ENCODE peak calls at places on chromosomes 7 and 10, in five cellular contexts. K, J, S, Q and T are unnamed samples. For H3K9me3, the result is how much of the 10 kb centered on the place peaks cover.

GRCh38 chr7:3588341-3588740 is 287.3 kb downstream of the SDK1 start:
- DNase-seq in K (no peak), J (no peak), S (no peak), Q (no peak), T (no peak)

GRCh38 chr7:90982228-90982627 is 282.0 kb upstream of the FZD1 start:
- DNase-seq in K (no peak), J (no peak), S (no peak), Q (no peak), T (no peak)

GRCh38 chr10:130820880-130821482 is 490.5 kb downstream of the TCERG1L start:
- DNase-seq in K (no peak), J (no peak), S (no peak), Q (no peak), T (no peak)

GRCh38 chr7:17369686-17370426 is 71.4 kb downstream of the AHR start:
- DNase-seq in K (no peak), J (peak), S (no peak), Q (no peak), T (no peak)

GRCh38 chr10:97069576-97070362 is 116.0 kb downstream of the SLIT1 start:
- DNase-seq in K (no peak), J (no peak), S (no peak), Q (no peak), T (no peak)

GRCh38 chr7:142866361-142867096 is 11.7 kb downstream of the EPHB6 start:
- DNase-seq in K (no peak), J (no peak), S (peak), Q (peak), T (no peak)

GRCh38 chr10:79148452-79149344 is 79.9 kb downstream of the ZMIZ1 start:
- DNase-seq in K (peak), J (no peak), S (no peak), Q (no peak), T (no peak)

GRCh38 chr7:89334785-89335184 is 539.2 kb upstream of the TEX47 start:
- DNase-seq in K (no peak), J (no peak), S (no peak), Q (no peak), T (no peak)

GRCh38 chr10:76024460-76025123 is 593.2 kb downstream of the LRMDA start:
- DNase-seq in K (no peak), J (no peak), S (peak), Q (no peak), T (no peak)

GRCh38 chr10:32446701-32447406 is 914 bp downstream of the CCDC7 start:
- DNase-seq in K (no peak), J (no peak), S (no peak), Q (no peak), T (no peak)

GRCh38 chr10:86899670-86900276 is 57.6 kb downstream of the MMRN2 start:
- DNase-seq in K (no peak), J (no peak), S (no peak), Q (no peak), T (no peak)

GRCh38 chr7:45001138-45001694 is 1.2 kb downstream of the CCM2 start:
- DNase-seq in K (peak), J (no peak), S (no peak), Q (peak), T (peak)

GRCh38 chr7:27689045-27689877 is 26.6 kb upstream of the HIBADH start:
- DNase-seq in K (no peak), J (no peak), S (no peak), Q (peak), T (no peak)

GRCh38 chr7:83876593-83876992 is 227.7 kb upstream of the SEMA3E start:
- DNase-seq in K (no peak), J (no peak), S (no peak), Q (no peak), T (no peak)

GRCh38 chr10:70167246-70167645 is 3.1 kb downstream of the SAR1A start:
- DNase-seq in K (no peak), J (no peak), S (no peak), Q (no peak), T (no peak)

GRCh38 chr10:84766923-84767322 is 438.5 kb downstream of the CCSER2 start:
- DNase-seq in K (no peak), J (no peak), S (peak), Q (no peak), T (no peak)
- TF ChIP-seq CTCF in K (no peak), J (no peak), S (no peak), Q (no peak), T (no peak)

GRCh38 chr10:82340166-82340565 is 465.2 kb downstream of the NRG3 start:
- DNase-seq in K (no peak), J (no peak), S (no peak), Q (no peak), T (no peak)
- H3K9me3 ChIP-seq in K (under half), J (under half), S (under half), Q (under half), T (under half)

GRCh38 chr7:105808703-105809590 is 67.5 kb downstream of the ATXN7L1 start:
- DNase-seq in K (no peak), J (peak), S (no peak), Q (no peak), T (peak)

GRCh38 chr7:105805619-105806018 is 70.8 kb downstream of the ATXN7L1 start:
- DNase-seq in K (no peak), J (no peak), S (peak), Q (peak), T (no peak)

GRCh38 chr7:105807363-105807762 is 69.0 kb downstream of the ATXN7L1 start:
- DNase-seq in K (no peak), J (no peak), S (no peak), Q (no peak), T (no peak)

GRCh38 chr7:105808209-105808608 is 68.2 kb downstream of the ATXN7L1 start:
- DNase-seq in K (no peak), J (no peak), S (no peak), Q (no peak), T (no peak)

GRCh38 chr7:105806592-105807266 is 69.7 kb downstream of the ATXN7L1 start:
- DNase-seq in K (no peak), J (no peak), S (no peak), Q (no peak), T (peak)
- H3K27ac ChIP-seq in K (no peak), J (peak), S (no peak), Q (no peak), T (no peak)

GRCh38 chr7:55591282-55591931 is 19.1 kb upstream of the VOPP1 start:
- DNase-seq in K (no peak), J (no peak), S (no peak), Q (no peak), T (no peak)

GRCh38 chr7:55592492-55592891 is 20.2 kb upstream of the VOPP1 start:
- DNase-seq in K (no peak), J (no peak), S (no peak), Q (no peak), T (no peak)

GRCh38 chr7:55589905-55590304 is 17.6 kb upstream of the VOPP1 start:
- DNase-seq in K (no peak), J (no peak), S (no peak), Q (no peak), T (no peak)

GRCh38 chr7:55588976-55589604 is 16.8 kb upstream of the VOPP1 start:
- DNase-seq in K (no peak), J (no peak), S (no peak), Q (no peak), T (no peak)

DNA sequence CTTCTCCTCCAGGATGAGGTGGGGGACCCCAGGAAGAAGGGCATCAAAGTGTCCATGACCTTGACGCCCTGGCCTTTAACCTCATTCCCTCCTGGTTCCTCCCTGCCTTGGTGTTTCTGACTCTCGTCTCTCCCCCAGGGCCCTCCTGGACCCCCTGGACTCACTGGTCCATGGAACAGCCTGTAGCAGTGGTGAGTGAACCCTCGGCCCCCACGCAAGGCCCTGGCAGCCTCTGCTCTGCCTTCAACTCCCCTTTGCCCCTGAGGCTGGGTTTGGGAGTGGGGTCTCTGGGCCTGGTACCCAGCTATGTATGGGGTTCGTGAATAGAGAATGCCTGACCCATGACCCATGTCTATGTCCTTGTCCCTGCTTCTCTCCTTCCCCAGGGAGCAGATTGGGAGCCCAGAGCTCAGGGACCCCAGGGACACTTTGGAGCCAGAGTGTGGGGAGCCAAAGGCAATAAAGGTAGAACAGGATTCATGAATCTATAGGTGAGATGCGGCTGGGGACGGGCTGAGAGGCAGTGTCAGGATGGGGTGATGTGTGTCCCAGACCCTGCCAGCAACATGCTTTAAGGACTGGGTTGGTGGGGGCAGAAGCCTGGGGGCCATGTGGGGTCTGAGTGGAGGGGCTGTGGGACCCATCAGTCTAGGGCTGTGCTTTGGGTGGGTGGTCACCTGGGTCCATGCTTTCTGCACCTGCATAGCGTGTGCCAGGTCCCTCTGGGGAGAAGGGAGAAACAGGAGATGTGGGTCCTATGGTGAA is 18.4 kb upstream of the VOPP1 start:
- DNase-seq in K (no peak), J (no peak), S (no peak), Q (no peak), T (no peak)
- TF ChIP-seq CTCF in K (no peak), J (no peak), S (no peak), Q (no peak), T (no peak)

DNA sequence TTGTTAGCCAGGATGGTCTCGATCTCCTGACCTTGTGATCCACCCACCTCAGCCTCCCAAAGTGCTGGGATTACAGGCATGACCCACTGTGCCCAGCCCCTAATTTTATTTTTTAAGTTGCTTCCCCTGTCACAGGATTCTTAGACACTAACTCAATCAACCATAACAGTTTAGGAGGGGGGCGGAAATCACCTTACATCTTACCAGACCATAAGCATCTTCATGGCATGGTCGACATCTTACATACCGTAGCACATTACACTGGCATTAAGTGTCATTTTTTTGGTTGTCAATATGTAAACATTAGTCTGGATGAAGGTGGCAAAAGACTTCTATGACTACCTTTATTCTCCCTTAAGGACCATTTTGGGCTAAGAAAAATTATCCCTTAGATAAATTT is 95.6 kb downstream of the TRIM24 start:
- DNase-seq in K (no peak), J (no peak), S (no peak), Q (no peak), T (no peak)
- H3K9me3 ChIP-seq in K (under half), J (under half), S (under half), Q (under half), T (under half)

GRCh38 chr10:102970497-102970896 is 52.4 kb downstream of the CNNM2 start:
- DNase-seq in K (no peak), J (no peak), S (no peak), Q (no peak), T (no peak)
- H3K27ac ChIP-seq in K (no peak), J (no peak), S (no peak), Q (no peak), T (no peak)

GRCh38 chr7:369981-370621 is 80.1 kb downstream of the FOXL3 start:
- DNase-seq in K (no peak), J (no peak), S (no peak), Q (no peak), T (no peak)
- TF ChIP-seq CTCF in K (no peak), J (no peak), S (no peak), Q (peak), T (no peak)

DNA sequence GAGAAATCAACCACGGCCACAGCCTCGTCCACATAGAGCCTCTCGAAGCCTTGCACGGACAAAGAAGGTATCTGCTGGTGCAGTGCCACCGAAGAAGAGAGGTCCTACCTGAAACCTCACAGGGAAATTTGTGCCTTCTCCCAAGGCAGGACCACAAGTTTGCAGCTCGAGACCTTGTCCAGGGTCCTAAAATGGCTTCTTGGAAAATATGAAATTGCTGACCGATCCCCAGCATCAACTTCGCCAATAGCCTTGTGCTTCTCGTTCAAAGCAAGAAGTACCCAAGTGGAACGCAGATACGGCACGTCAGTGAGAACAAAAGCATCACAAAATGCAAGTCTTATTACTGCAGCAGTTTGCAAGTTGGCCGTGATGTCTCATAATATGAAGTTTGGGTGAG is 24.6 kb downstream of the PTPRN2 start:
- DNase-seq in K (no peak), J (no peak), S (no peak), Q (no peak), T (no peak)
- H3K9me3 ChIP-seq in K (under half), J (under half), S (under half), Q (under half), T (under half)

DNA sequence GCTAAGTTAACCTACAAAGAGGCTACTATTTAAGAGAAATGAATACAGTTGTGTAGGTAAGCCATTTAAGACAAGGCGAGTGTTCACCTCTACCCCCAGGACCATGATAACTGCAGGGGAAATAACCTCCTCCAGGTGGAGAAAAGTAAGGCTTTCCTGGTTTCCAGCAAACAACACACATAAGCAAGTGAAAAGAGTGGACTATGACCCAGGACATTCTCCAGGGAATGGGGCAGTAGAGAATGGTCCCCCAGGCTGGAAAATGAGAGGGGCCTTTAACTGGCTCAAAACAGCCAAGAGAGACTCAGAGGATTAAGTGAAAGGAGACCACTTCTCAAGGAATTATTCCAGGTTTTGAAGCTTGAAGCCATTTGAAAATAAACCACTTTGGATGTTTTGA is 101.0 kb upstream of the GJD4 start:
- DNase-seq in K (no peak), J (no peak), S (no peak), Q (no peak), T (no peak)
- H3K27ac ChIP-seq in K (no peak), J (no peak), S (no peak), Q (no peak), T (no peak)